ENCODE peak calls at places on chromosomes 12 and 14, in nine cellular contexts. W is cardiac muscle cell, K is left lung, B is brain microvascular endothelial cell, G is thoracic aorta, J is Caco-2, C is pancreas, T is uterus, Y is fibroblast of the aortic adventitia. H is an unnamed sample.

GRCh38 chr12:1732914-1733313 is 42.0 kb downstream of the ADIPOR2 start:
- DNase-seq in W (no peak), K (no peak), B (no peak), G (no peak), J (no peak), C (no peak), T (no peak), Y (no peak), H (no peak)

GRCh38 chr12:10115311-10115710 is 14.7 kb downstream of the CLEC7A start:
- DNase-seq in W (no peak), K (no peak), B (no peak), G (no peak), J (no peak), C (no peak), T (no peak), Y (no peak), H (no peak)

GRCh38 chr14:75628816-75629215 is 31.9 kb downstream of the ERG28 start:
- DNase-seq in W (no peak), K (no peak), B (no peak), G (no peak), J (no peak), C (no peak), T (no peak), Y (no peak), H (no peak)

GRCh38 chr14:74739293-74740030 is 23.7 kb upstream of the YLPM1 start:
- DNase-seq in W (no peak), K (no peak), B (no peak), G (no peak), J (no peak), C (no peak), T (no peak), Y (no peak), H (no peak)

GRCh38 chr12:26576266-26576665 is 256.7 kb downstream of the ITPR2 start:
- DNase-seq in W (no peak), K (no peak), B (no peak), G (no peak), J (no peak), C (no peak), T (no peak), Y (no peak), H (no peak)

GRCh38 chr12:95942532-95943230 is at the start of gene CCDC38:
- DNase-seq in W (peak; percentile 66), K (peak; percentile 92), B (peak; percentile 53), G (peak; percentile 27), J (peak; percentile 62), C (peak; percentile 91), T (peak; percentile 69), Y (peak; percentile 60), H (peak; percentile 26)

GRCh38 chr12:5262450-5262849 is 169.5 kb upstream of the NTF3 start:
- DNase-seq in W (no peak), K (no peak), B (peak; percentile 13), G (no peak), J (no peak), C (no peak), T (no peak), Y (no peak), H (no peak)

GRCh38 chr14:71497645-71498086 is 434.6 kb upstream of the RGS6 start:
- DNase-seq in W (no peak), K (no peak), B (peak; percentile 16), G (no peak), J (no peak), C (no peak), T (no peak), Y (peak; percentile 88), H (peak; percentile 66)

GRCh38 chr12:47799357-47799955 is 20.2 kb downstream of the HDAC7 start:
- DNase-seq in W (no peak), K (peak; percentile 84), B (no peak), G (no peak), J (no peak), C (no peak), T (no peak), Y (peak; percentile 53), H (no peak)

GRCh38 chr14:72643317-72643801 is 250.5 kb downstream of the DPF3 start:
- DNase-seq in W (no peak), K (no peak), B (peak; percentile 96), G (peak; percentile 15), J (no peak), C (no peak), T (no peak), Y (peak; percentile 97), H (peak; percentile 97)

GRCh38 chr12:690466-690865 is 27.2 kb upstream of the NINJ2 start:
- DNase-seq in W (no peak), K (no peak), B (no peak), G (no peak), J (no peak), C (no peak), T (no peak), Y (no peak), H (no peak)

GRCh38 chr12:49580572-49581535 is 12.9 kb upstream of the MCRS1 start:
- DNase-seq in W (peak; percentile 92), K (no peak), B (peak; percentile 76), G (no peak), J (peak; percentile 93), C (peak; percentile 77), T (peak; percentile 64), Y (peak; percentile 76), H (peak; percentile 85)

GRCh38 chr12:49055978-49056754 is 4.4 kb downstream of the KMT2D start:
- DNase-seq in W (peak; percentile 56), K (no peak), B (peak; percentile 81), G (no peak), J (peak; percentile 35), C (no peak), T (peak; percentile 67), Y (peak; percentile 74), H (peak; percentile 91)

GRCh38 chr12:105945935-105946334 is 192.8 kb downstream of the NUAK1 start:
- DNase-seq in W (no peak), K (no peak), B (no peak), G (no peak), J (no peak), C (no peak), T (no peak), Y (peak; percentile 25), H (no peak)

GRCh38 chr14:47675489-47676300 is at the start of gene MDGA2:
- DNase-seq in W (peak; percentile 71), K (peak; percentile 78), B (peak; percentile 26), G (no peak), J (no peak), C (peak; percentile 58), T (no peak), Y (no peak), H (peak; percentile 16)

GRCh38 chr12:4355843-4356327 is 23.6 kb downstream of the FGF23 start:
- DNase-seq in W (peak; percentile 46), K (peak; percentile 11), B (peak; percentile 42), G (no peak), J (peak; percentile 77), C (no peak), T (no peak), Y (peak; percentile 11), H (peak; percentile 40)

GRCh38 chr12:123062682-123063426 is 82.4 kb downstream of the ARL6IP4 start:
- DNase-seq in W (no peak), K (no peak), B (peak; percentile 57), G (peak; percentile 42), J (no peak), C (peak; percentile 74), T (no peak), Y (peak; percentile 63), H (peak; percentile 83)

GRCh38 chr12:47282206-47282605 is 202.4 kb upstream of the AMIGO2 start:
- DNase-seq in W (no peak), K (no peak), B (peak; percentile 79), G (no peak), J (no peak), C (no peak), T (no peak), Y (peak; percentile 81), H (peak; percentile 55)

GRCh38 chr12:67647547-67648305 is 819 bp upstream of the DYRK2 start:
- DNase-seq in W (peak; percentile 93), K (peak; percentile 85), B (peak; percentile 89), G (peak; percentile 43), J (peak; percentile 84), C (peak; percentile 88), T (peak; percentile 75), Y (peak; percentile 70), H (peak; percentile 92)
- TF ChIP-seq CTCF in W (peak; percentile 39), K (peak; percentile 19), B (peak; percentile 63), G (no peak), J (no peak), C (peak; percentile 20), T (peak; percentile 30), Y (peak; percentile 52), H (peak; percentile 54)

GRCh38 chr12:6386038-6386437 is 2.1 kb downstream of the LTBR start:
- DNase-seq in W (no peak), K (peak; percentile 68), B (no peak), G (no peak), J (no peak), C (peak; percentile 64), T (no peak), Y (no peak), H (no peak)

GRCh38 chr12:6382371-6382770 is 1.6 kb upstream of the LTBR start:
- DNase-seq in W (no peak), K (no peak), B (no peak), G (no peak), J (no peak), C (no peak), T (no peak), Y (no peak), H (peak; percentile 17)

GRCh38 chr12:6383572-6384498 is at the start of gene LTBR:
- DNase-seq in W (peak; percentile 44), K (peak; percentile 100), B (peak; percentile 82), G (peak; percentile 80), J (peak; percentile 99), C (peak; percentile 98), T (peak; percentile 96), Y (peak; percentile 92), H (peak; percentile 94)

GRCh38 chr12:6386522-6386921 is 2.6 kb downstream of the LTBR start:
- DNase-seq in W (no peak), K (no peak), B (no peak), G (no peak), J (no peak), C (no peak), T (no peak), Y (no peak), H (no peak)

GRCh38 chr12:6384499-6385436 is 806 bp downstream of the LTBR start:
- DNase-seq in W (no peak), K (peak; percentile 78), B (no peak), G (no peak), J (peak; percentile 47), C (peak; percentile 74), T (no peak), Y (no peak), H (peak; percentile 20)
- H3K4me3 ChIP-seq in W (no peak overlapping the region), K (peak overlapping the region; percentile 99), B (peak overlapping the region; percentile 61), G (peak overlapping the region; percentile 89), J (peak overlapping the region; percentile 92), C (peak overlapping the region; percentile 96), T (peak overlapping the region; percentile 47), Y (peak overlapping the region; percentile 83), H (peak overlapping the region; percentile 73)

DNA sequence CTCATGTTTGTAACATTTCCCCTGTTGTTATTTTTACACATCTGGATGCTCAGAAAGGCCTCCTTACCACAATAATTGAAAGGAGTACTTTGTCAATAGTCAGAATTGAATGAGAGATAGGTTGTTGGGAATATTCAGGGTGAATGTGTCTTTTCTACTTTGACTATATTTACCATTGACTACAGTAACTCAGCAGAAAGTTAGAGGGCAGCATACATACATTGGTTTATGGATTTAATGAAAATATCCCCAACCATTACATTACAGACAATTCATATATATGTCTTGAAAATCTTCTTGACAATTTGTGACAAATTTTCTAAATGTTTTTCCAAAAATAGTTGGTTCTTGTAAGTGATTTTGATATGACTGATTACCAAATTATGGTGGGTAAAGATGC is 97.7 kb downstream of the NTS start:
- DNase-seq in W (no peak), K (no peak), B (no peak), G (no peak), J (no peak), C (no peak), T (no peak), Y (peak; percentile 13), H (peak; percentile 25)
- TF ChIP-seq CTCF in W (no peak), K (no peak), B (peak; percentile 27), G (no peak), J (no peak), C (no peak), T (no peak), Y (peak; percentile 35), H (peak; percentile 51)

GRCh38 chr14:61502459-61503093 is 181.2 kb downstream of the PRKCH start:
- DNase-seq in W (no peak), K (no peak), B (no peak), G (no peak), J (no peak), C (no peak), T (no peak), Y (no peak), H (no peak)
- H3K4me3 ChIP-seq in W (no peak overlapping the region), K (no peak overlapping the region), B (no peak overlapping the region), G (no peak overlapping the region), J (no peak overlapping the region), C (no peak overlapping the region), T (no peak overlapping the region), Y (no peak overlapping the region), H (no peak overlapping the region)

H was measured in choroid plexus epithelial cell.